ENCODE peak calls at places on chromosomes 5 and 9, in eight cellular contexts. B, Z, U, H, C, X, I and T are unnamed samples.

GRCh38 chr9:76687861-76688374 is 76.3 kb upstream of the PCA3 start:
- DNase-seq in C (peak), Z (no peak), X (no peak), I (no peak), H (no peak), B (no peak), U (peak), T (peak)

GRCh38 chr9:81534138-81534865 is 155.0 kb downstream of the TLE1 start:
- DNase-seq in C (peak), I (no peak), X (no peak), Z (no peak), B (no peak), H (no peak), U (no peak), T (no peak)

GRCh38 chr5:19891658-19892057 is 96.3 kb downstream of the CDH18 start:
- DNase-seq in Z (no peak), C (no peak), X (no peak), U (peak), H (no peak), B (no peak), I (no peak), T (no peak)

GRCh38 chr5:173763410-173763809 is 124.7 kb upstream of the CPEB4 start:
- DNase-seq in C (no peak), B (no peak), Z (no peak), X (no peak), U (no peak), I (no peak), H (no peak), T (no peak)

GRCh38 chr9:71968541-71969090 is 57.2 kb downstream of the C9orf85 start:
- DNase-seq in U (no peak), B (no peak), C (no peak), Z (no peak), H (no peak), I (no peak), X (no peak), T (no peak)

GRCh38 chr5:177552839-177553455 is 1.4 kb downstream of the FAM193B start:
- DNase-seq in H (no peak), U (peak), C (no peak), B (no peak), X (no peak), I (no peak), Z (no peak), T (no peak)

GRCh38 chr9:36788534-36788933 is 215.8 kb downstream of the MELK start:
- DNase-seq in U (no peak), H (no peak), B (peak), Z (no peak), C (no peak), I (no peak), X (no peak), T (no peak)

GRCh38 chr5:38467353-38468040 is 88.9 kb downstream of the LIFR start:
- DNase-seq in I (peak), X (no peak), Z (no peak), H (no peak), C (peak), B (no peak), U (peak), T (peak)

GRCh38 chr5:73701566-73701965 is 75.6 kb downstream of the ARHGEF28 start:
- DNase-seq in Z (no peak), U (no peak), I (no peak), C (no peak), X (no peak), B (no peak), H (no peak), T (no peak)

GRCh38 chr9:6498982-6499381 is 86.0 kb downstream of the UHRF2 start:
- DNase-seq in Z (no peak), I (no peak), H (no peak), X (no peak), U (peak), B (no peak), C (no peak), T (no peak)

GRCh38 chr5:142816577-142816976 is 46.4 kb downstream of the ARHGAP26 start:
- DNase-seq in U (peak), C (peak), B (no peak), X (no peak), H (no peak), I (no peak), Z (no peak), T (no peak)

GRCh38 chr5:167488371-167488770 is 803.1 kb upstream of the WWC1 start:
- DNase-seq in I (no peak), Z (no peak), B (no peak), X (no peak), U (no peak), H (no peak), C (no peak), T (no peak)

GRCh38 chr5:58245479-58245845 is 214.4 kb downstream of the PLK2 start:
- DNase-seq in U (no peak), I (no peak), B (no peak), X (no peak), H (no peak), Z (no peak), C (peak), T (no peak)

GRCh38 chr5:20028506-20028905 is 40.5 kb upstream of the CDH18 start:
- DNase-seq in B (no peak), Z (no peak), X (no peak), C (no peak), H (no peak), I (no peak), U (peak), T (no peak)

GRCh38 chr5:161414037-161414436 is 132.5 kb downstream of the GABRB2 start:
- DNase-seq in H (no peak), I (no peak), C (no peak), U (no peak), X (no peak), B (no peak), Z (no peak), T (no peak)

GRCh38 chr9:129836342-129837007 is 1.2 kb downstream of the USP20 start:
- DNase-seq in U (no peak), C (no peak), H (peak), B (peak), X (peak), Z (peak), I (no peak), T (no peak)

GRCh38 chr5:42302186-42302585 is 121.1 kb upstream of the GHR start:
- DNase-seq in C (no peak), I (no peak), B (no peak), Z (no peak), U (no peak), H (no peak), X (no peak), T (no peak)

GRCh38 chr9:35619800-35620158 is 1.6 kb upstream of the CD72 start:
- DNase-seq in I (no peak), Z (no peak), X (peak), B (no peak), H (no peak), C (peak), U (no peak), T (no peak)

GRCh38 chr9:15831384-15831783 is 278.5 kb downstream of the CCDC171 start:
- DNase-seq in B (no peak), U (peak), Z (no peak), X (no peak), H (no peak), C (no peak), I (no peak), T (no peak)

GRCh38 chr5:127856310-127856709 is 153.1 kb downstream of the CCDC192 start:
- DNase-seq in H (no peak), U (no peak), C (no peak), B (no peak), Z (no peak), X (no peak), I (no peak), T (no peak)

GRCh38 chr5:43772601-43773031 is 169.6 kb downstream of the NNT start:
- DNase-seq in B (no peak), U (peak), Z (no peak), C (peak), X (no peak), H (no peak), I (no peak), T (peak)

GRCh38 chr5:143495823-143496275 is 92.4 kb upstream of the NR3C1 start:
- DNase-seq in U (peak), Z (no peak), X (no peak), C (peak), B (no peak), H (no peak), I (no peak), T (no peak)

GRCh38 chr5:144230806-144231205 is 60.1 kb downstream of the KCTD16 start:
- DNase-seq in Z (no peak), I (no peak), H (no peak), U (no peak), C (no peak), X (no peak), B (no peak), T (no peak)

GRCh38 chr9:3931996-3932906 is 367.6 kb downstream of the GLIS3 start:
- DNase-seq in Z (no peak), B (no peak), C (no peak), X (no peak), U (no peak), H (no peak), I (no peak), T (no peak)